ENCODE peak calls at places on chromosome X, in six cellular contexts. One of them, this sample, is unnamed.

GRCh38 chrX:1093586-1094538 is 118.6 kb downstream of the CRLF2 start:
- DNase-seq in HEK293T: no peak
- DNase-seq in dorsolateral prefrontal cortex: peak; percentile 12
- DNase-seq in T-helper 9 cell: no peak
- DNase-seq in activated CD4-positive, alpha-beta T cell treated with anti-CD3 and anti-CD28 coated beads, Interleukin-2, amount 50 U/mL, for 4 hours: no peak
- DNase-seq in ureter: no peak
- DNase-seq in this sample: no peak

GRCh38 chrX:122389005-122389404 is 795.1 kb upstream of the GRIA3 start:
- DNase-seq in HEK293T: no peak
- DNase-seq in dorsolateral prefrontal cortex: no peak
- DNase-seq in T-helper 9 cell: no peak
- DNase-seq in activated CD4-positive, alpha-beta T cell treated with anti-CD3 and anti-CD28 coated beads, Interleukin-2, amount 50 U/mL, for 4 hours: no peak
- DNase-seq in ureter: no peak
- DNase-seq in this sample: no peak

GRCh38 chrX:455199-455598 is 68.5 kb upstream of the PPP2R3B start:
- DNase-seq in HEK293T: no peak
- DNase-seq in dorsolateral prefrontal cortex: peak; percentile 14
- DNase-seq in T-helper 9 cell: no peak
- DNase-seq in activated CD4-positive, alpha-beta T cell treated with anti-CD3 and anti-CD28 coated beads, Interleukin-2, amount 50 U/mL, for 4 hours: no peak
- DNase-seq in ureter: no peak
- DNase-seq in this sample: no peak

GRCh38 chrX:18927558-18927957 is 56.4 kb downstream of the PHKA2 start:
- DNase-seq in HEK293T: no peak
- DNase-seq in dorsolateral prefrontal cortex: no peak
- DNase-seq in T-helper 9 cell: no peak
- DNase-seq in activated CD4-positive, alpha-beta T cell treated with anti-CD3 and anti-CD28 coated beads, Interleukin-2, amount 50 U/mL, for 4 hours: no peak
- DNase-seq in ureter: no peak
- DNase-seq in this sample: no peak

GRCh38 chrX:129013574-129013973 is 509.7 kb downstream of the SMARCA1 start:
- DNase-seq in HEK293T: no peak
- DNase-seq in dorsolateral prefrontal cortex: no peak
- DNase-seq in T-helper 9 cell: no peak
- DNase-seq in activated CD4-positive, alpha-beta T cell treated with anti-CD3 and anti-CD28 coated beads, Interleukin-2, amount 50 U/mL, for 4 hours: no peak
- DNase-seq in ureter: no peak
- DNase-seq in this sample: no peak

GRCh38 chrX:10165580-10166247 is 8.9 kb downstream of the CLCN4 start:
- DNase-seq in HEK293T: no peak
- DNase-seq in dorsolateral prefrontal cortex: no peak
- DNase-seq in T-helper 9 cell: no peak
- DNase-seq in activated CD4-positive, alpha-beta T cell treated with anti-CD3 and anti-CD28 coated beads, Interleukin-2, amount 50 U/mL, for 4 hours: no peak
- DNase-seq in ureter: no peak
- DNase-seq in this sample: no peak

GRCh38 chrX:101708180-101708579 is 48.5 kb upstream of the ARMCX2 start:
- DNase-seq in HEK293T: no peak
- DNase-seq in dorsolateral prefrontal cortex: no peak
- DNase-seq in T-helper 9 cell: no peak
- DNase-seq in activated CD4-positive, alpha-beta T cell treated with anti-CD3 and anti-CD28 coated beads, Interleukin-2, amount 50 U/mL, for 4 hours: no peak
- DNase-seq in ureter: no peak
- DNase-seq in this sample: no peak

GRCh38 chrX:134013092-134013497 is 27.7 kb upstream of the GPC3 start:
- DNase-seq in HEK293T: no peak
- DNase-seq in dorsolateral prefrontal cortex: no peak
- DNase-seq in T-helper 9 cell: no peak
- DNase-seq in activated CD4-positive, alpha-beta T cell treated with anti-CD3 and anti-CD28 coated beads, Interleukin-2, amount 50 U/mL, for 4 hours: no peak
- DNase-seq in ureter: no peak
- DNase-seq in this sample: no peak

GRCh38 chrX:68286076-68286475 is 147.2 kb downstream of the OPHN1 start:
- DNase-seq in HEK293T: no peak
- DNase-seq in dorsolateral prefrontal cortex: no peak
- DNase-seq in T-helper 9 cell: no peak
- DNase-seq in activated CD4-positive, alpha-beta T cell treated with anti-CD3 and anti-CD28 coated beads, Interleukin-2, amount 50 U/mL, for 4 hours: no peak
- DNase-seq in ureter: no peak
- DNase-seq in this sample: no peak

GRCh38 chrX:124217289-124218251 is 114.9 kb upstream of the TEX13D start:
- DNase-seq in HEK293T: no peak
- DNase-seq in dorsolateral prefrontal cortex: no peak
- DNase-seq in T-helper 9 cell: peak; percentile 50
- DNase-seq in activated CD4-positive, alpha-beta T cell treated with anti-CD3 and anti-CD28 coated beads, Interleukin-2, amount 50 U/mL, for 4 hours: peak; percentile 45
- DNase-seq in ureter: no peak
- DNase-seq in this sample: peak; percentile 79

GRCh38 chrX:3659761-3660160 is 53.7 kb downstream of the PRKX start:
- DNase-seq in HEK293T: no peak
- DNase-seq in dorsolateral prefrontal cortex: no peak
- DNase-seq in T-helper 9 cell: no peak
- DNase-seq in activated CD4-positive, alpha-beta T cell treated with anti-CD3 and anti-CD28 coated beads, Interleukin-2, amount 50 U/mL, for 4 hours: no peak
- DNase-seq in ureter: no peak
- DNase-seq in this sample: no peak

GRCh38 chrX:109990582-109991276 is 12.2 kb upstream of the TMEM164 start:
- DNase-seq in HEK293T: no peak
- DNase-seq in dorsolateral prefrontal cortex: no peak
- DNase-seq in T-helper 9 cell: no peak
- DNase-seq in activated CD4-positive, alpha-beta T cell treated with anti-CD3 and anti-CD28 coated beads, Interleukin-2, amount 50 U/mL, for 4 hours: no peak
- DNase-seq in ureter: no peak
- DNase-seq in this sample: no peak

GRCh38 chrX:21529771-21530170 is 128.4 kb downstream of the KLHL34 start:
- DNase-seq in HEK293T: no peak
- DNase-seq in dorsolateral prefrontal cortex: no peak
- DNase-seq in T-helper 9 cell: no peak
- DNase-seq in activated CD4-positive, alpha-beta T cell treated with anti-CD3 and anti-CD28 coated beads, Interleukin-2, amount 50 U/mL, for 4 hours: no peak
- DNase-seq in ureter: no peak
- DNase-seq in this sample: no peak

GRCh38 chrX:134849390-134849789 is 141.4 kb upstream of the SMIM10 start:
- DNase-seq in HEK293T: no peak
- DNase-seq in dorsolateral prefrontal cortex: no peak
- DNase-seq in T-helper 9 cell: no peak
- DNase-seq in activated CD4-positive, alpha-beta T cell treated with anti-CD3 and anti-CD28 coated beads, Interleukin-2, amount 50 U/mL, for 4 hours: no peak
- DNase-seq in ureter: no peak
- DNase-seq in this sample: no peak

GRCh38 chrX:68833855-68834331 is 5.1 kb downstream of the EFNB1 start:
- DNase-seq in HEK293T: no peak
- DNase-seq in dorsolateral prefrontal cortex: no peak
- DNase-seq in T-helper 9 cell: no peak
- DNase-seq in activated CD4-positive, alpha-beta T cell treated with anti-CD3 and anti-CD28 coated beads, Interleukin-2, amount 50 U/mL, for 4 hours: no peak
- DNase-seq in ureter: peak; percentile 46
- DNase-seq in this sample: no peak

GRCh38 chrX:155613927-155614559 is 1.3 kb upstream of the TMLHE start:
- DNase-seq in HEK293T: no peak
- DNase-seq in dorsolateral prefrontal cortex: no peak
- DNase-seq in T-helper 9 cell: no peak
- DNase-seq in activated CD4-positive, alpha-beta T cell treated with anti-CD3 and anti-CD28 coated beads, Interleukin-2, amount 50 U/mL, for 4 hours: no peak
- DNase-seq in ureter: no peak
- DNase-seq in this sample: no peak

GRCh38 chrX:136437774-136438173 is 50.0 kb upstream of the BRS3 start:
- DNase-seq in HEK293T: no peak
- DNase-seq in dorsolateral prefrontal cortex: no peak
- DNase-seq in T-helper 9 cell: no peak
- DNase-seq in activated CD4-positive, alpha-beta T cell treated with anti-CD3 and anti-CD28 coated beads, Interleukin-2, amount 50 U/mL, for 4 hours: no peak
- DNase-seq in ureter: no peak
- DNase-seq in this sample: no peak

GRCh38 chrX:19966056-19966455 is 24.8 kb downstream of the BCLAF3 start:
- DNase-seq in HEK293T: no peak
- DNase-seq in dorsolateral prefrontal cortex: no peak
- DNase-seq in T-helper 9 cell: no peak
- DNase-seq in activated CD4-positive, alpha-beta T cell treated with anti-CD3 and anti-CD28 coated beads, Interleukin-2, amount 50 U/mL, for 4 hours: no peak
- DNase-seq in ureter: no peak
- DNase-seq in this sample: no peak

GRCh38 chrX:65690057-65690855 is 22.8 kb downstream of the MSN start:
- DNase-seq in HEK293T: no peak
- DNase-seq in dorsolateral prefrontal cortex: no peak
- DNase-seq in T-helper 9 cell: no peak
- DNase-seq in activated CD4-positive, alpha-beta T cell treated with anti-CD3 and anti-CD28 coated beads, Interleukin-2, amount 50 U/mL, for 4 hours: no peak
- DNase-seq in ureter: no peak
- DNase-seq in this sample: no peak

GRCh38 chrX:26557691-26558321 is 341.8 kb downstream of the MAGEB5 start:
- DNase-seq in HEK293T: no peak
- DNase-seq in dorsolateral prefrontal cortex: no peak
- DNase-seq in T-helper 9 cell: no peak
- DNase-seq in activated CD4-positive, alpha-beta T cell treated with anti-CD3 and anti-CD28 coated beads, Interleukin-2, amount 50 U/mL, for 4 hours: no peak
- DNase-seq in ureter: no peak
- DNase-seq in this sample: no peak

GRCh38 chrX:118964252-118964651 is 10.2 kb upstream of the LONRF3 start:
- DNase-seq in HEK293T: no peak
- DNase-seq in dorsolateral prefrontal cortex: no peak
- DNase-seq in T-helper 9 cell: no peak
- DNase-seq in activated CD4-positive, alpha-beta T cell treated with anti-CD3 and anti-CD28 coated beads, Interleukin-2, amount 50 U/mL, for 4 hours: no peak
- DNase-seq in ureter: no peak
- DNase-seq in this sample: no peak